ENCODE peak calls at places on chromosome 22, in ten cellular contexts. One of them, this sample, is unnamed.

GRCh38 chr22:29260031-29260560 is 7.7 kb downstream of the RHBDD3 start:
- DNase-seq in Calu3: no peak
- DNase-seq in fibroblast of the aortic adventitia: no peak
- DNase-seq in foreskin fibroblast: no peak
- DNase-seq in WTC11: no peak
- DNase-seq in astrocyte of the cerebellum: no peak
- DNase-seq in activated CD4-positive, alpha-beta T cell treated with anti-CD3 and anti-CD28 coated beads, Interleukin-2, amount 50 U/mL, for 1 hour: no peak
- DNase-seq in HCEC 1CT: no peak
- DNase-seq in lung: no peak
- DNase-seq in sciatic nerve: no peak
- DNase-seq in this sample: no peak

GRCh38 chr22:27651486-27651885 is 150.1 kb downstream of the MN1 start:
- DNase-seq in Calu3: no peak
- DNase-seq in fibroblast of the aortic adventitia: peak
- DNase-seq in foreskin fibroblast: no peak
- DNase-seq in WTC11: no peak
- DNase-seq in astrocyte of the cerebellum: no peak
- DNase-seq in activated CD4-positive, alpha-beta T cell treated with anti-CD3 and anti-CD28 coated beads, Interleukin-2, amount 50 U/mL, for 1 hour: no peak
- DNase-seq in HCEC 1CT: no peak
- DNase-seq in lung: no peak
- DNase-seq in sciatic nerve: no peak
- DNase-seq in this sample: no peak

GRCh38 chr22:46941958-46942815 is 179.7 kb downstream of the TBC1D22A start:
- DNase-seq in Calu3: no peak
- DNase-seq in fibroblast of the aortic adventitia: peak
- DNase-seq in foreskin fibroblast: no peak
- DNase-seq in WTC11: no peak
- DNase-seq in astrocyte of the cerebellum: peak
- DNase-seq in activated CD4-positive, alpha-beta T cell treated with anti-CD3 and anti-CD28 coated beads, Interleukin-2, amount 50 U/mL, for 1 hour: no peak
- DNase-seq in HCEC 1CT: no peak
- DNase-seq in lung: no peak
- DNase-seq in sciatic nerve: no peak
- DNase-seq in this sample: no peak

GRCh38 chr22:46942816-46943783 is 180.7 kb downstream of the TBC1D22A start:
- DNase-seq in Calu3: no peak
- DNase-seq in fibroblast of the aortic adventitia: no peak
- DNase-seq in foreskin fibroblast: no peak
- DNase-seq in WTC11: no peak
- DNase-seq in astrocyte of the cerebellum: no peak
- DNase-seq in activated CD4-positive, alpha-beta T cell treated with anti-CD3 and anti-CD28 coated beads, Interleukin-2, amount 50 U/mL, for 1 hour: no peak
- DNase-seq in HCEC 1CT: no peak
- DNase-seq in lung: peak
- DNase-seq in sciatic nerve: no peak
- DNase-seq in this sample: no peak

GRCh38 chr22:44712156-44712555 is 10.2 kb downstream of the PRR5 start:
- DNase-seq in Calu3: no peak
- DNase-seq in fibroblast of the aortic adventitia: no peak
- DNase-seq in foreskin fibroblast: no peak
- DNase-seq in WTC11: no peak
- DNase-seq in astrocyte of the cerebellum: no peak
- DNase-seq in activated CD4-positive, alpha-beta T cell treated with anti-CD3 and anti-CD28 coated beads, Interleukin-2, amount 50 U/mL, for 1 hour: no peak
- DNase-seq in HCEC 1CT: no peak
- DNase-seq in lung: no peak
- DNase-seq in sciatic nerve: no peak
- DNase-seq in this sample: no peak

GRCh38 chr22:43110444-43110926 is at the start of gene BIK:
- DNase-seq in Calu3: peak
- DNase-seq in fibroblast of the aortic adventitia: peak
- DNase-seq in foreskin fibroblast: no peak
- DNase-seq in WTC11: peak
- DNase-seq in astrocyte of the cerebellum: no peak
- DNase-seq in activated CD4-positive, alpha-beta T cell treated with anti-CD3 and anti-CD28 coated beads, Interleukin-2, amount 50 U/mL, for 1 hour: peak
- DNase-seq in HCEC 1CT: peak
- DNase-seq in lung: peak
- DNase-seq in sciatic nerve: no peak
- DNase-seq in this sample: no peak

GRCh38 chr22:50141891-50142363 is 28.6 kb upstream of the PANX2 start:
- DNase-seq in Calu3: no peak
- DNase-seq in fibroblast of the aortic adventitia: no peak
- DNase-seq in foreskin fibroblast: no peak
- DNase-seq in WTC11: peak
- DNase-seq in astrocyte of the cerebellum: no peak
- DNase-seq in activated CD4-positive, alpha-beta T cell treated with anti-CD3 and anti-CD28 coated beads, Interleukin-2, amount 50 U/mL, for 1 hour: no peak
- DNase-seq in HCEC 1CT: no peak
- DNase-seq in lung: no peak
- DNase-seq in sciatic nerve: no peak
- DNase-seq in this sample: no peak

GRCh38 chr22:50276143-50276542 is 6.0 kb upstream of the MAPK11 start:
- DNase-seq in Calu3: peak
- DNase-seq in fibroblast of the aortic adventitia: peak
- DNase-seq in foreskin fibroblast: no peak
- DNase-seq in WTC11: peak
- DNase-seq in astrocyte of the cerebellum: no peak
- DNase-seq in activated CD4-positive, alpha-beta T cell treated with anti-CD3 and anti-CD28 coated beads, Interleukin-2, amount 50 U/mL, for 1 hour: peak
- DNase-seq in HCEC 1CT: no peak
- DNase-seq in lung: peak
- DNase-seq in sciatic nerve: peak
- DNase-seq in this sample: no peak

GRCh38 chr22:32333769-32334639 is 23.7 kb upstream of the RFPL3 start:
- DNase-seq in Calu3: no peak
- DNase-seq in fibroblast of the aortic adventitia: no peak
- DNase-seq in foreskin fibroblast: no peak
- DNase-seq in WTC11: no peak
- DNase-seq in astrocyte of the cerebellum: no peak
- DNase-seq in activated CD4-positive, alpha-beta T cell treated with anti-CD3 and anti-CD28 coated beads, Interleukin-2, amount 50 U/mL, for 1 hour: no peak
- DNase-seq in HCEC 1CT: no peak
- DNase-seq in lung: no peak
- DNase-seq in sciatic nerve: peak
- DNase-seq in this sample: no peak

GRCh38 chr22:19704355-19705015 is 9.8 kb upstream of the SEPTIN5 start:
- DNase-seq in Calu3: no peak
- DNase-seq in fibroblast of the aortic adventitia: no peak
- DNase-seq in foreskin fibroblast: no peak
- DNase-seq in WTC11: peak
- DNase-seq in astrocyte of the cerebellum: no peak
- DNase-seq in activated CD4-positive, alpha-beta T cell treated with anti-CD3 and anti-CD28 coated beads, Interleukin-2, amount 50 U/mL, for 1 hour: no peak
- DNase-seq in HCEC 1CT: no peak
- DNase-seq in lung: no peak
- DNase-seq in sciatic nerve: no peak
- DNase-seq in this sample: no peak

GRCh38 chr22:43881091-43882061 is 10.4 kb downstream of the PNPLA5 start:
- DNase-seq in Calu3: no peak
- DNase-seq in fibroblast of the aortic adventitia: no peak
- DNase-seq in foreskin fibroblast: no peak
- DNase-seq in WTC11: no peak
- DNase-seq in astrocyte of the cerebellum: no peak
- DNase-seq in activated CD4-positive, alpha-beta T cell treated with anti-CD3 and anti-CD28 coated beads, Interleukin-2, amount 50 U/mL, for 1 hour: no peak
- DNase-seq in HCEC 1CT: no peak
- DNase-seq in lung: no peak
- DNase-seq in sciatic nerve: peak
- DNase-seq in this sample: no peak

GRCh38 chr22:40237788-40238424 is 60.2 kb downstream of the TNRC6B start:
- DNase-seq in Calu3: no peak
- DNase-seq in fibroblast of the aortic adventitia: no peak
- DNase-seq in foreskin fibroblast: no peak
- DNase-seq in WTC11: no peak
- DNase-seq in astrocyte of the cerebellum: no peak
- DNase-seq in activated CD4-positive, alpha-beta T cell treated with anti-CD3 and anti-CD28 coated beads, Interleukin-2, amount 50 U/mL, for 1 hour: no peak
- DNase-seq in HCEC 1CT: no peak
- DNase-seq in lung: no peak
- DNase-seq in sciatic nerve: no peak
- DNase-seq in this sample: no peak

GRCh38 chr22:50697667-50698506 is 25.3 kb downstream of the SHANK3 start:
- DNase-seq in Calu3: no peak
- DNase-seq in fibroblast of the aortic adventitia: no peak
- DNase-seq in foreskin fibroblast: no peak
- DNase-seq in WTC11: peak
- DNase-seq in astrocyte of the cerebellum: no peak
- DNase-seq in activated CD4-positive, alpha-beta T cell treated with anti-CD3 and anti-CD28 coated beads, Interleukin-2, amount 50 U/mL, for 1 hour: no peak
- DNase-seq in HCEC 1CT: no peak
- DNase-seq in lung: no peak
- DNase-seq in sciatic nerve: peak
- DNase-seq in this sample: no peak

GRCh38 chr22:32044913-32045312 is 1.9 kb downstream of the SLC5A1 start:
- DNase-seq in Calu3: peak
- DNase-seq in fibroblast of the aortic adventitia: peak
- DNase-seq in foreskin fibroblast: no peak
- DNase-seq in WTC11: no peak
- DNase-seq in astrocyte of the cerebellum: no peak
- DNase-seq in activated CD4-positive, alpha-beta T cell treated with anti-CD3 and anti-CD28 coated beads, Interleukin-2, amount 50 U/mL, for 1 hour: no peak
- DNase-seq in HCEC 1CT: no peak
- DNase-seq in lung: no peak
- DNase-seq in sciatic nerve: no peak
- DNase-seq in this sample: no peak

GRCh38 chr22:36077261-36077660 is 48.6 kb upstream of the RBFOX2 start:
- DNase-seq in Calu3: no peak
- DNase-seq in fibroblast of the aortic adventitia: peak
- DNase-seq in foreskin fibroblast: peak
- DNase-seq in WTC11: no peak
- DNase-seq in astrocyte of the cerebellum: no peak
- DNase-seq in activated CD4-positive, alpha-beta T cell treated with anti-CD3 and anti-CD28 coated beads, Interleukin-2, amount 50 U/mL, for 1 hour: no peak
- DNase-seq in HCEC 1CT: no peak
- DNase-seq in lung: no peak
- DNase-seq in sciatic nerve: no peak
- DNase-seq in this sample: no peak

GRCh38 chr22:26927841-26928240 is 270.5 kb downstream of the MIAT start:
- DNase-seq in Calu3: no peak
- DNase-seq in fibroblast of the aortic adventitia: no peak
- DNase-seq in foreskin fibroblast: no peak
- DNase-seq in WTC11: no peak
- DNase-seq in astrocyte of the cerebellum: no peak
- DNase-seq in activated CD4-positive, alpha-beta T cell treated with anti-CD3 and anti-CD28 coated beads, Interleukin-2, amount 50 U/mL, for 1 hour: no peak
- DNase-seq in HCEC 1CT: no peak
- DNase-seq in lung: no peak
- DNase-seq in sciatic nerve: no peak
- DNase-seq in this sample: no peak

GRCh38 chr22:29480512-29481264 is 670 bp downstream of the NEFH start:
- DNase-seq in Calu3: no peak
- DNase-seq in fibroblast of the aortic adventitia: peak
- DNase-seq in foreskin fibroblast: peak
- DNase-seq in WTC11: peak
- DNase-seq in astrocyte of the cerebellum: peak
- DNase-seq in activated CD4-positive, alpha-beta T cell treated with anti-CD3 and anti-CD28 coated beads, Interleukin-2, amount 50 U/mL, for 1 hour: peak
- DNase-seq in HCEC 1CT: no peak
- DNase-seq in lung: no peak
- DNase-seq in sciatic nerve: no peak
- DNase-seq in this sample: no peak

GRCh38 chr22:50085211-50085999 is at the start of gene MLC1:
- DNase-seq in Calu3: no peak
- DNase-seq in fibroblast of the aortic adventitia: peak
- DNase-seq in foreskin fibroblast: no peak
- DNase-seq in WTC11: no peak
- DNase-seq in astrocyte of the cerebellum: no peak
- DNase-seq in activated CD4-positive, alpha-beta T cell treated with anti-CD3 and anti-CD28 coated beads, Interleukin-2, amount 50 U/mL, for 1 hour: no peak
- DNase-seq in HCEC 1CT: no peak
- DNase-seq in lung: no peak
- DNase-seq in sciatic nerve: no peak
- DNase-seq in this sample: no peak

GRCh38 chr22:20158366-20159036 is 7.6 kb upstream of the CCDC188 start:
- DNase-seq in Calu3: no peak
- DNase-seq in fibroblast of the aortic adventitia: no peak
- DNase-seq in foreskin fibroblast: no peak
- DNase-seq in WTC11: no peak
- DNase-seq in astrocyte of the cerebellum: no peak
- DNase-seq in activated CD4-positive, alpha-beta T cell treated with anti-CD3 and anti-CD28 coated beads, Interleukin-2, amount 50 U/mL, for 1 hour: no peak
- DNase-seq in HCEC 1CT: no peak
- DNase-seq in lung: no peak
- DNase-seq in sciatic nerve: no peak
- DNase-seq in this sample: no peak

GRCh38 chr22:30239421-30240405 is 6.8 kb downstream of the LIF start:
- DNase-seq in Calu3: peak
- DNase-seq in fibroblast of the aortic adventitia: no peak
- DNase-seq in foreskin fibroblast: no peak
- DNase-seq in WTC11: no peak
- DNase-seq in astrocyte of the cerebellum: no peak
- DNase-seq in activated CD4-positive, alpha-beta T cell treated with anti-CD3 and anti-CD28 coated beads, Interleukin-2, amount 50 U/mL, for 1 hour: no peak
- DNase-seq in HCEC 1CT: no peak
- DNase-seq in lung: no peak
- DNase-seq in sciatic nerve: no peak
- DNase-seq in this sample: no peak

GRCh38 chr22:44557064-44557748 is 59.2 kb upstream of the RTL6 start:
- DNase-seq in Calu3: no peak
- DNase-seq in fibroblast of the aortic adventitia: no peak
- DNase-seq in foreskin fibroblast: no peak
- DNase-seq in WTC11: no peak
- DNase-seq in astrocyte of the cerebellum: no peak
- DNase-seq in activated CD4-positive, alpha-beta T cell treated with anti-CD3 and anti-CD28 coated beads, Interleukin-2, amount 50 U/mL, for 1 hour: no peak
- DNase-seq in HCEC 1CT: no peak
- DNase-seq in lung: no peak
- DNase-seq in sciatic nerve: no peak
- DNase-seq in this sample: no peak

GRCh38 chr22:22327723-22328122 is 83.1 kb downstream of the VPREB1 start:
- DNase-seq in Calu3: no peak
- DNase-seq in fibroblast of the aortic adventitia: no peak
- DNase-seq in foreskin fibroblast: no peak
- DNase-seq in WTC11: no peak
- DNase-seq in astrocyte of the cerebellum: no peak
- DNase-seq in activated CD4-positive, alpha-beta T cell treated with anti-CD3 and anti-CD28 coated beads, Interleukin-2, amount 50 U/mL, for 1 hour: no peak
- DNase-seq in HCEC 1CT: no peak
- DNase-seq in lung: no peak
- DNase-seq in sciatic nerve: no peak
- DNase-seq in this sample: no peak

GRCh38 chr22:39463931-39464390 is 7.1 kb downstream of the MGAT3 start:
- DNase-seq in Calu3: no peak
- DNase-seq in fibroblast of the aortic adventitia: peak
- DNase-seq in foreskin fibroblast: no peak
- DNase-seq in WTC11: no peak
- DNase-seq in astrocyte of the cerebellum: no peak
- DNase-seq in activated CD4-positive, alpha-beta T cell treated with anti-CD3 and anti-CD28 coated beads, Interleukin-2, amount 50 U/mL, for 1 hour: no peak
- DNase-seq in HCEC 1CT: no peak
- DNase-seq in lung: peak
- DNase-seq in sciatic nerve: no peak
- DNase-seq in this sample: no peak

GRCh38 chr22:27761036-27761435 is 40.5 kb downstream of the MN1 start:
- DNase-seq in Calu3: no peak
- DNase-seq in fibroblast of the aortic adventitia: no peak
- DNase-seq in foreskin fibroblast: no peak
- DNase-seq in WTC11: no peak
- DNase-seq in astrocyte of the cerebellum: no peak
- DNase-seq in activated CD4-positive, alpha-beta T cell treated with anti-CD3 and anti-CD28 coated beads, Interleukin-2, amount 50 U/mL, for 1 hour: no peak
- DNase-seq in HCEC 1CT: no peak
- DNase-seq in lung: no peak
- DNase-seq in sciatic nerve: no peak
- DNase-seq in this sample: no peak

GRCh38 chr22:24432059-24432853 is 4.9 kb downstream of the ADORA2A start:
- DNase-seq in Calu3: peak
- DNase-seq in fibroblast of the aortic adventitia: peak
- DNase-seq in foreskin fibroblast: no peak
- DNase-seq in WTC11: no peak
- DNase-seq in astrocyte of the cerebellum: no peak
- DNase-seq in activated CD4-positive, alpha-beta T cell treated with anti-CD3 and anti-CD28 coated beads, Interleukin-2, amount 50 U/mL, for 1 hour: no peak
- DNase-seq in HCEC 1CT: no peak
- DNase-seq in lung: no peak
- DNase-seq in sciatic nerve: peak
- DNase-seq in this sample: no peak

GRCh38 chr22:17368727-17369552 is at the start of gene CECR2:
- DNase-seq in Calu3: no peak
- DNase-seq in fibroblast of the aortic adventitia: no peak
- DNase-seq in foreskin fibroblast: no peak
- DNase-seq in WTC11: peak
- DNase-seq in astrocyte of the cerebellum: no peak
- DNase-seq in activated CD4-positive, alpha-beta T cell treated with anti-CD3 and anti-CD28 coated beads, Interleukin-2, amount 50 U/mL, for 1 hour: no peak
- DNase-seq in HCEC 1CT: no peak
- DNase-seq in lung: peak
- DNase-seq in sciatic nerve: peak
- DNase-seq in this sample: peak

GRCh38 chr22:36279219-36279666 is 26.3 kb downstream of the APOL1 start:
- DNase-seq in Calu3: no peak
- DNase-seq in fibroblast of the aortic adventitia: no peak
- DNase-seq in foreskin fibroblast: no peak
- DNase-seq in WTC11: no peak
- DNase-seq in astrocyte of the cerebellum: no peak
- DNase-seq in activated CD4-positive, alpha-beta T cell treated with anti-CD3 and anti-CD28 coated beads, Interleukin-2, amount 50 U/mL, for 1 hour: no peak
- DNase-seq in HCEC 1CT: no peak
- DNase-seq in lung: no peak
- DNase-seq in sciatic nerve: peak
- DNase-seq in this sample: no peak

GRCh38 chr22:20551805-20552449 is 44.5 kb downstream of the MED15 start:
- DNase-seq in Calu3: no peak
- DNase-seq in fibroblast of the aortic adventitia: peak
- DNase-seq in foreskin fibroblast: no peak
- DNase-seq in WTC11: no peak
- DNase-seq in astrocyte of the cerebellum: no peak
- DNase-seq in activated CD4-positive, alpha-beta T cell treated with anti-CD3 and anti-CD28 coated beads, Interleukin-2, amount 50 U/mL, for 1 hour: no peak
- DNase-seq in HCEC 1CT: no peak
- DNase-seq in lung: no peak
- DNase-seq in sciatic nerve: no peak
- DNase-seq in this sample: no peak